ENCODE peak calls at places on chromosomes 2 and 18, in four cellular contexts. U is sigmoid colon, S is prostate gland, T is astrocyte of the cerebellum. M is an unnamed sample.

GRCh38 chr2:68403199-68403644 is 38.1 kb downstream of the PLEK start:
- DNase-seq in U (no peak), S (no peak), T (no peak), M (no peak)

GRCh38 chr18:67731853-67732252 is 215.3 kb upstream of the DSEL start:
- DNase-seq in U (no peak), S (no peak), T (no peak), M (no peak)

GRCh38 chr18:68840554-68841263 is 42.8 kb downstream of the CCDC102B start:
- DNase-seq in U (peak), S (no peak), T (peak), M (peak)

GRCh38 chr2:216690451-216691209 is 4.7 kb downstream of the IGFBP5 start:
- DNase-seq in U (peak), S (no peak), T (no peak), M (no peak)

GRCh38 chr2:171327043-171327496 is 106.7 kb downstream of the METTL8 start:
- DNase-seq in U (no peak), S (no peak), T (peak), M (no peak)

GRCh38 chr2:36743954-36744353 is 47.4 kb downstream of the VIT start:
- DNase-seq in U (no peak), S (no peak), T (no peak), M (no peak)

GRCh38 chr18:75437979-75438378 is 10.5 kb upstream of the SMIM21 start:
- DNase-seq in U (no peak), S (no peak), T (no peak), M (no peak)

GRCh38 chr2:200662727-200663126 is 76.9 kb downstream of the AOX1 start:
- DNase-seq in U (no peak), S (no peak), T (no peak), M (peak)

GRCh38 chr2:240935101-240935876 is 29.2 kb downstream of the CROCC2 start:
- DNase-seq in U (peak), S (no peak), T (no peak), M (peak)

GRCh38 chr2:187008111-187008510 is 159.1 kb upstream of the ZSWIM2 start:
- DNase-seq in U (no peak), S (no peak), T (peak), M (no peak)

GRCh38 chr2:240597054-240597418 is 10.5 kb downstream of the CAPN10 start:
- DNase-seq in U (peak), S (no peak), T (no peak), M (no peak)

GRCh38 chr2:60352491-60353405 is 200.7 kb downstream of the BCL11A start:
- DNase-seq in U (no peak), S (peak), T (no peak), M (no peak)

GRCh38 chr18:67282796-67283195 is 233.7 kb downstream of the DSEL start:
- DNase-seq in U (no peak), S (no peak), T (no peak), M (no peak)

GRCh38 chr2:143068094-143068890 is 60.9 kb upstream of the ARHGAP15 start:
- DNase-seq in U (no peak), S (no peak), T (no peak), M (no peak)

GRCh38 chr18:14925281-14925709 is 177.3 kb downstream of the ANKRD30B start:
- DNase-seq in U (no peak), S (no peak), T (peak), M (no peak)

GRCh38 chr2:66189598-66189997 is 245.3 kb upstream of the MEIS1 start:
- DNase-seq in U (no peak), S (no peak), T (no peak), M (no peak)

GRCh38 chr2:140506606-140507005 is 1624.2 kb downstream of the LRP1B start:
- DNase-seq in U (no peak), S (no peak), T (peak), M (no peak)

GRCh38 chr2:6922201-6922656 is 5.0 kb downstream of the RNF144A start:
- DNase-seq in U (no peak), S (no peak), T (no peak), M (peak)

GRCh38 chr2:200664770-200665494 is 79.1 kb downstream of the AOX1 start:
- DNase-seq in U (no peak), S (no peak), T (no peak), M (no peak)

GRCh38 chr2:205675861-205676516 is 6.3 kb upstream of the NRP2 start:
- DNase-seq in U (no peak), S (no peak), T (peak), M (peak)

GRCh38 chr2:23375448-23375847 is 9.5 kb upstream of the KLHL29 start:
- DNase-seq in U (no peak), S (no peak), T (no peak), M (peak)

GRCh38 chr2:191675807-191676667 is 1.9 kb upstream of the NABP1 start:
- DNase-seq in U (peak), S (no peak), T (no peak), M (no peak)

GRCh38 chr18:9436176-9436575 is 39.1 kb upstream of the RALBP1 start:
- DNase-seq in U (no peak), S (no peak), T (no peak), M (no peak)

GRCh38 chr2:241417626-241418025 is 61.5 kb downstream of the FARP2 start:
- DNase-seq in U (no peak), S (no peak), T (no peak), M (no peak)

GRCh38 chr2:202178342-202178958 is 59.9 kb downstream of the SUMO1 start:
- DNase-seq in U (peak), S (peak), T (peak), M (peak)

GRCh38 chr2:199460101-199460671 is 2.4 kb upstream of the SATB2 start:
- DNase-seq in U (no peak), S (no peak), T (no peak), M (no peak)

GRCh38 chr2:28684142-28684858 is 67.3 kb upstream of the PPP1CB start:
- DNase-seq in U (no peak), S (no peak), T (no peak), M (no peak)

GRCh38 chr2:132662742-132663141 is 7.3 kb downstream of the LYPD1 start:
- DNase-seq in U (no peak), S (no peak), T (peak), M (no peak)

GRCh38 chr2:202109737-202110184 is 36.7 kb downstream of the KIAA2012 start:
- DNase-seq in U (peak), S (no peak), T (peak), M (no peak)

GRCh38 chr2:239019193-239019581 is 171.3 kb downstream of the TWIST2 start:
- DNase-seq in U (peak), S (no peak), T (no peak), M (no peak)

GRCh38 chr2:165778653-165779451 is 15.2 kb downstream of the GALNT3 start:
- DNase-seq in U (no peak), S (no peak), T (no peak), M (peak)

GRCh38 chr18:5779922-5780321 is 115.4 kb downstream of the TMEM200C start:
- DNase-seq in U (no peak), S (no peak), T (no peak), M (no peak)

GRCh38 chr2:70248810-70249438 is 496 bp upstream of the TIA1 start:
- DNase-seq in U (peak), S (peak), T (peak), M (peak)

GRCh38 chr18:62918361-62918760 is 203.0 kb downstream of the PHLPP1 start:
- DNase-seq in U (no peak), S (no peak), T (no peak), M (no peak)

GRCh38 chr2:195490304-195490703 is 166.7 kb upstream of the SLC39A10 start:
- DNase-seq in U (no peak), S (no peak), T (no peak), M (no peak)

GRCh38 chr2:79627237-79627636 is 114.4 kb downstream of the CTNNA2 start:
- DNase-seq in U (no peak), S (no peak), T (no peak), M (no peak)

GRCh38 chr2:175309799-175310198 is 128.3 kb upstream of the ATP5MC3 start:
- DNase-seq in U (no peak), S (no peak), T (no peak), M (peak)
- TF ChIP-seq CTCF in U (peak), S (peak), T (no peak), M (peak)

DNA sequence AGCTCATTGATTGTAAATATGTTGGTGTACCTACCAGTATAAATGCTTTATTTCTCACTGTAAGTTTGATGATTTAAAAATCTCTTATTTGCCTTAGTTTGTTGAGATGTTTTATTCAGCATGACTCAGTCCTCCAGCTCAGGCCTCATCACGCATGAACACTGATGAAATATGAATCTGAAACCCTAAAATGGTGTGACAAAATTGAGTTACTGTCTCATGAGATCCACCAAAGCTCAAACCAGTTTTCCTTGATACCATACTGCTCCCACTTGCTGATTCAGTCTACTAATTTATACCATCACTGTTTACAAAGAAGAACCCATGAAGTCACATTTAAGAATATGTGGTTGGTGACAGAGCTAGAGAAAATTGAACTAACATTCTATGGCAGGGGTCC is 524.9 kb downstream of the LRRTM4 start:
- DNase-seq in U (no peak), S (no peak), T (no peak), M (no peak)
- TF ChIP-seq CTCF in U (no peak), S (no peak), T (no peak), M (no peak)

GRCh38 chr2:237663517-237663916 is 36.1 kb downstream of the LRRFIP1 start:
- DNase-seq in U (no peak), S (no peak), T (no peak), M (no peak)

GRCh38 chr2:237664151-237664550 is 36.8 kb downstream of the LRRFIP1 start:
- DNase-seq in U (no peak), S (no peak), T (no peak), M (no peak)

GRCh38 chr2:237666606-237667005 is 39.2 kb downstream of the LRRFIP1 start:
- DNase-seq in U (no peak), S (no peak), T (no peak), M (no peak)

GRCh38 chr2:237667891-237668290 is 40.5 kb downstream of the LRRFIP1 start:
- DNase-seq in U (peak), S (no peak), T (no peak), M (no peak)

DNA sequence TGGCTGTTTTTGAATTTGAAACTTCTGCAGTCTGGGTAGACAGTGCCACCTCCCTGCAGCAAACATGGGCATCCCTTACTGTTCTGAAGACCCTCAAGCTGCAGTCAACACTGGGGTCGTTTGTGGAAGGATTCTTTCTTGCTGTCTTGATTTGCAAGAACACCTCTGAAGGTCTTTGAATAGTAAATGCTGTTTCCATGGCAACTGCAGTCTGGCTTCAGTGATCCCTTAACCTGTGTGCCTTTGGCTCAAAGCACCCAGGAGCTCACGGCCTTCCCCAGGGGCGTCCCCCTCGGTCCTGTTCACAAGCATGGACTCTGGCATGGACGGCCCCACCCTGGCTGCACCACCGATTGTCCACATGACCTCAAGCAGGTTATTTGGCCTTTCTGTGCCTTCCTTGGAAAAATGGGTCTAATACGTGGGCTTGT is 38.3 kb downstream of the LRRFIP1 start:
- DNase-seq in U (no peak), S (no peak), T (no peak), M (no peak)
- TF ChIP-seq CTCF in U (no peak), S (no peak), T (no peak), M (no peak)

GRCh38 chr2:73238976-73239375 is 4.9 kb downstream of the CCT7 start:
- DNase-seq in U (no peak), S (no peak), T (no peak), M (no peak)
- TF ChIP-seq CTCF in U (no peak), S (no peak), T (no peak), M (no peak)

GRCh38 chr2:72713857-72714256 is 112.0 kb downstream of the EXOC6B start:
- DNase-seq in U (no peak), S (no peak), T (no peak), M (no peak)
- TF ChIP-seq CTCF in U (no peak), S (no peak), T (peak), M (peak)

GRCh38 chr2:134648547-134648946 is 70.3 kb downstream of the TMEM163 start:
- DNase-seq in U (no peak), S (no peak), T (no peak), M (no peak)
- TF ChIP-seq CTCF in U (no peak), S (no peak), T (no peak), M (no peak)

GRCh38 chr2:227132986-227133385 is 31.0 kb downstream of the COL4A4 start:
- DNase-seq in U (no peak), S (no peak), T (no peak), M (no peak)
- TF ChIP-seq CTCF in U (no peak), S (no peak), T (no peak), M (no peak)

M was measured in Calu3.